ENCODE peak calls at places on chromosomes 6 and 20, in eight cellular contexts. X is fibroblast of pulmonary artery; L is HL-60; J is left ventricle myocardium inferior; K is CD8-positive, alpha-beta T cell; A is psoas muscle; I is cardiac muscle cell; W is H1. Q is an unnamed sample.

GRCh38 chr6:138155443-138155842 is 6.3 kb upstream of the ARFGEF3 start:
- DNase-seq in X (no peak), L (no peak), J (no peak), K (no peak), A (no peak), I (no peak), W (no peak), Q (no peak)

GRCh38 chr20:9363673-9364072 is 150.7 kb upstream of the LAMP5 start:
- DNase-seq in X (no peak), L (no peak), J (no peak), K (no peak), A (no peak), I (no peak), W (no peak), Q (no peak)

GRCh38 chr20:25083141-25083772 is 1.3 kb upstream of the VSX1 start:
- DNase-seq in X (no peak), L (no peak), J (no peak), K (peak), A (peak), I (no peak), W (no peak), Q (no peak)

GRCh38 chr6:42210551-42210950 is 7.1 kb downstream of the MRPS10 start:
- DNase-seq in X (no peak), L (no peak), J (no peak), K (no peak), A (no peak), I (no peak), W (no peak), Q (no peak)

GRCh38 chr6:70277480-70277879 is 25.4 kb downstream of the COL9A1 start:
- DNase-seq in X (peak), L (no peak), J (no peak), K (no peak), A (no peak), I (no peak), W (no peak), Q (no peak)

GRCh38 chr6:28137458-28138020 is 4.1 kb upstream of the ZKSCAN8 start:
- DNase-seq in X (peak), L (peak), J (no peak), K (no peak), A (no peak), I (no peak), W (no peak), Q (no peak)

GRCh38 chr20:42020316-42020715 is 402.1 kb upstream of the CHD6 start:
- DNase-seq in X (no peak), L (no peak), J (no peak), K (no peak), A (no peak), I (no peak), W (no peak), Q (no peak)

GRCh38 chr6:143775326-143775725 is 67.8 kb upstream of the LTV1 start:
- DNase-seq in X (peak), L (no peak), J (no peak), K (no peak), A (no peak), I (no peak), W (no peak), Q (peak)

GRCh38 chr6:62541502-62541901 is 255.5 kb upstream of the KHDRBS2 start:
- DNase-seq in X (no peak), L (no peak), J (no peak), K (no peak), A (no peak), I (no peak), W (no peak), Q (no peak)

GRCh38 chr20:22929661-22930060 is 105.5 kb upstream of the SSTR4 start:
- DNase-seq in X (no peak), L (no peak), J (no peak), K (no peak), A (no peak), I (no peak), W (no peak), Q (peak)

GRCh38 chr20:33016581-33017109 is 9.1 kb downstream of the BPIFB2 start:
- DNase-seq in X (no peak), L (no peak), J (no peak), K (no peak), A (no peak), I (no peak), W (no peak), Q (no peak)

GRCh38 chr6:138162104-138162946 is 586 bp downstream of the ARFGEF3 start:
- DNase-seq in X (no peak), L (peak), J (no peak), K (no peak), A (no peak), I (peak), W (no peak), Q (no peak)

GRCh38 chr6:1611322-1611571 is 1.5 kb downstream of the FOXC1 start:
- DNase-seq in X (peak), L (no peak), J (no peak), K (no peak), A (no peak), I (peak), W (no peak), Q (no peak)

GRCh38 chr20:35561671-35562070 is 19.8 kb downstream of the ERGIC3 start:
- DNase-seq in X (no peak), L (no peak), J (no peak), K (no peak), A (peak), I (no peak), W (no peak), Q (no peak)

GRCh38 chr6:148342146-148343027 is at the start of gene SASH1:
- DNase-seq in X (peak), L (peak), J (peak), K (no peak), A (peak), I (peak), W (peak), Q (peak)

GRCh38 chr6:167572841-167573271 is 248.0 kb downstream of the TTLL2 start:
- DNase-seq in X (peak), L (no peak), J (no peak), K (peak), A (peak), I (no peak), W (no peak), Q (no peak)

GRCh38 chr6:50264995-50265571 is 215.4 kb upstream of the DEFB112 start:
- DNase-seq in X (no peak), L (no peak), J (no peak), K (no peak), A (no peak), I (peak), W (no peak), Q (no peak)

GRCh38 chr6:128370072-128370471 is 150.3 kb downstream of the PTPRK start:
- DNase-seq in X (peak), L (no peak), J (no peak), K (no peak), A (no peak), I (no peak), W (no peak), Q (peak)

GRCh38 chr6:108874470-108875160 is 26.4 kb downstream of the ARMC2 start:
- DNase-seq in X (peak), L (peak), J (no peak), K (peak), A (no peak), I (no peak), W (no peak), Q (peak)

GRCh38 chr6:40210628-40211056 is 276.4 kb upstream of the MOCS1 start:
- DNase-seq in X (no peak), L (no peak), J (no peak), K (no peak), A (no peak), I (no peak), W (no peak), Q (no peak)

GRCh38 chr6:41073968-41074691 is 1.4 kb downstream of the NFYA start:
- DNase-seq in X (peak), L (no peak), J (no peak), K (no peak), A (no peak), I (peak), W (no peak), Q (peak)

GRCh38 chr6:52546678-52547077 is 30.2 kb downstream of the TRAM2 start:
- DNase-seq in X (no peak), L (no peak), J (no peak), K (no peak), A (no peak), I (no peak), W (no peak), Q (no peak)

GRCh38 chr20:19022791-19023448 is 189.5 kb upstream of the SLC24A3 start:
- DNase-seq in X (no peak), L (no peak), J (no peak), K (no peak), A (no peak), I (no peak), W (no peak), Q (no peak)

GRCh38 chr6:47595785-47596184 is 102.6 kb upstream of the ADGRF4 start:
- DNase-seq in X (no peak), L (no peak), J (no peak), K (no peak), A (no peak), I (no peak), W (no peak), Q (no peak)

GRCh38 chr6:53043626-53044025 is 21.6 kb upstream of the FBXO9 start:
- DNase-seq in X (peak), L (no peak), J (no peak), K (no peak), A (no peak), I (no peak), W (no peak), Q (no peak)

GRCh38 chr6:139313784-139314545 is 22.2 kb upstream of the TXLNB start:
- DNase-seq in X (no peak), L (no peak), J (no peak), K (no peak), A (no peak), I (no peak), W (peak), Q (no peak)

GRCh38 chr6:74114428-74114827 is 418.4 kb downstream of the CD109 start:
- DNase-seq in X (no peak), L (no peak), J (no peak), K (no peak), A (no peak), I (no peak), W (no peak), Q (no peak)

GRCh38 chr20:61975411-61975810 is 90.3 kb downstream of the TAF4 start:
- DNase-seq in X (no peak), L (no peak), J (no peak), K (no peak), A (no peak), I (no peak), W (no peak), Q (no peak)

GRCh38 chr6:137723273-137724017 is 143.6 kb upstream of the TNFAIP3 start:
- DNase-seq in X (no peak), L (no peak), J (no peak), K (no peak), A (no peak), I (no peak), W (no peak), Q (no peak)

GRCh38 chr20:31602779-31603441 is 2.2 kb upstream of the ID1 start:
- DNase-seq in X (peak), L (peak), J (no peak), K (peak), A (no peak), I (no peak), W (no peak), Q (peak)

GRCh38 chr6:162907876-162908481 is 180.2 kb downstream of the PACRG start:
- DNase-seq in X (peak), L (no peak), J (no peak), K (no peak), A (no peak), I (no peak), W (no peak), Q (peak)

GRCh38 chr20:53823121-53823764 is 229.6 kb upstream of the ZNF217 start:
- DNase-seq in X (no peak), L (no peak), J (no peak), K (peak), A (no peak), I (no peak), W (no peak), Q (no peak)

GRCh38 chr20:54078296-54078695 is 7.9 kb upstream of the BCAS1 start:
- DNase-seq in X (no peak), L (peak), J (no peak), K (peak), A (no peak), I (no peak), W (no peak), Q (no peak)

GRCh38 chr6:82840571-82840970 is 225.1 kb downstream of the UBE3D start:
- DNase-seq in X (no peak), L (no peak), J (no peak), K (no peak), A (no peak), I (no peak), W (no peak), Q (no peak)

GRCh38 chr6:118719351-118720124 is 68.1 kb upstream of the CEP85L start:
- DNase-seq in X (no peak), L (no peak), J (no peak), K (peak), A (peak), I (no peak), W (no peak), Q (no peak)

GRCh38 chr6:14035448-14035847 is 82.1 kb upstream of the CD83 start:
- DNase-seq in X (peak), L (no peak), J (no peak), K (no peak), A (no peak), I (peak), W (peak), Q (peak)

GRCh38 chr6:10792101-10792500 is 44.5 kb downstream of the TMEM14B start:
- DNase-seq in X (no peak), L (no peak), J (no peak), K (no peak), A (no peak), I (no peak), W (no peak), Q (no peak)

GRCh38 chr6:56795852-56796532 is 153.3 kb upstream of the DST start:
- DNase-seq in X (no peak), L (no peak), J (no peak), K (no peak), A (no peak), I (no peak), W (no peak), Q (peak)
- H3K4me3 ChIP-seq in X (no peak), L (no peak), J (no peak), K (no peak), A (no peak), I (no peak), W (no peak), Q (no peak)

DNA sequence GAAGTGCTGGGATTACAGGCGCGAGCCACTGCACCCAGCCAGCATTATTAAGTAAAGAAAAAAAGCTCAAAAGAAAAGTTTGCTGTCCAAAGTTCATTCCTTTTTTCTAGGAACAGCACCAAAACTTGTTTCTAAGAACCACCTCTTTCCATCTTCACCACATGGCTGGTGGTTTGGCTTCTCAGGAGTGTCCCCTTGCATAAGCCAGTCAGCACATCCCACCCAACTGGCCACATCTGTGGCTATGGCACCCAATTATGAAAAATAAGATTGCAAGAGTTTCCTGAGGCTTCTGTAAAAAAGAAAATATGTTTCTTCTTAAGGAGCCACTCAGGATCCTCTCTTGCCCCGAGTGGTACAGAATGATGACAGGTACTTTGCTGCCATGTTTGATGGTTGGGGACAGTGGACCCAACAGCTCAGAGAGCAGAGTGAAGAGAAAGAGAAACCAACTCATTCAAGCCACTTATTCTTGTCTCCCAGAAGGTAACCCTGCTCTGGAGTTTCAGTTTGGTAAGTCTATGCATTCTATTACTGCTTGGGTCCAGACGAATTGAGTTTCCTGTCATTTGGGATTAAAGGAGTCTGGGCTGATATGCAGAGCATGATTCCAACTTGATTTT is 65.3 kb downstream of the PSMB1 start:
- DNase-seq in X (no peak), L (no peak), J (no peak), K (no peak), A (no peak), I (no peak), W (no peak), Q (no peak)
- TF ChIP-seq CTCF in X (no peak), L (no peak), J (no peak), K (no peak), A (no peak), I (no peak), W (no peak), Q (no peak)

GRCh38 chr6:79632580-79632979 is 1.5 kb downstream of the SH3BGRL2 start:
- DNase-seq in X (no peak), L (no peak), J (no peak), K (no peak), A (no peak), I (no peak), W (no peak), Q (no peak)

GRCh38 chr6:79631800-79632172 is 657 bp downstream of the SH3BGRL2 start:
- DNase-seq in X (no peak), L (no peak), J (no peak), K (no peak), A (no peak), I (peak), W (no peak), Q (no peak)

GRCh38 chr6:79628466-79629288 is 2.5 kb upstream of the SH3BGRL2 start:
- DNase-seq in X (no peak), L (no peak), J (no peak), K (no peak), A (no peak), I (no peak), W (no peak), Q (no peak)

GRCh38 chr6:79630400-79630882 is 688 bp upstream of the SH3BGRL2 start:
- DNase-seq in X (no peak), L (no peak), J (no peak), K (no peak), A (no peak), I (no peak), W (no peak), Q (no peak)

DNA sequence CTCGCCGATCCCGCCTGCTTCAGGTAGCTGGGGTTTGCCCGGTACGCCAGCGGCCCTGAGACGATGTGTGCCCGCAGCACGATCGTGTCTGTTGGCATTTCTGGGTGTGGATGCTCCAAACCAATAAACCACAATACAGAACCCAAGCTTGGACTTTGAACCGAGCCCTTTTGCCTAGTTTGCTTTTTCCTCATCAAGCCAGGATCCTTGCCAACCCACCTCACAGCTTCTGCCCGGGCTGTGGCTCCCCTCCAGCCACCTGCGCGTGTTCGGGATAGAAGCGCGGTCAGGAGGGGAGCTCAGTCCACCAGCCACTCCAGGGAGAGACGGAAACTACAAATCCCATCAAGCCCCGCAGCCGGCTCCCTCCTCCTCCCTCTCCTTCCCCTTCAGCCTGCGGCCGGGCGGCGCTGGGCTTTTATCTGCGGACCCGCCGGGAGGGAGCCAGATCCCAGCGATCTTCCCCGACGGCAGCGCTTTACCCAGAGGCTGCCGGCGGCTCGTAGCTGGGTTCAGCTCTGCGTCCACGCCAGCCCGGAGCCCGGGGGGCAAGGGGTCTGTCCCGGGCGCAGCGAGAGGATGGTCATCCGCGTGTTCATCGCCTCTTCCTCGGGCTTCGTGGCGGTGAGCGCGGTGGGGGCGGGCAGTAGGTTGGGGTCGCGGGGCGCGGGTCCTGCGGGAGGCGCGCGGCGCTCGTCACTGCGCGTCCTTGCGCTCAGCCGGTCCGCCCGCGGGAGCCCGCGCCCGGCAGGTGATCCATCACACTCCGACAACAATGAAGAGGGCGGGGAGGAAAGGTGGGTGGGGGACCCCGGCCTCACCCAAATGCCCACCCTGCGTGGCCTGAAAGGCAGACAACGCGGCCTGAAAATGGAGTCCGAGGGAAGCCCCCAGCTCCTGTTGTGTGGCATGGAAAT is at the start of gene SH3BGRL2:
- DNase-seq in X (peak), L (peak), J (peak), K (peak), A (peak), I (peak), W (peak), Q (peak)
- H3K4me3 ChIP-seq in X (peak), L (peak), J (peak), K (peak), A (peak), I (peak), W (peak), Q (peak)

GRCh38 chr20:17897566-17898307 is 70.9 kb downstream of the SNX5 start:
- DNase-seq in X (no peak), L (no peak), J (no peak), K (no peak), A (no peak), I (no peak), W (no peak), Q (no peak)

GRCh38 chr20:17898548-17898994 is 70.0 kb downstream of the SNX5 start:
- DNase-seq in X (peak), L (peak), J (peak), K (peak), A (peak), I (peak), W (no peak), Q (peak)

GRCh38 chr20:17895641-17896246 is 72.8 kb downstream of the SNX5 start:
- DNase-seq in X (peak), L (peak), J (peak), K (no peak), A (peak), I (no peak), W (no peak), Q (peak)

GRCh38 chr20:17896247-17896723 is 72.3 kb downstream of the SNX5 start:
- DNase-seq in X (no peak), L (no peak), J (no peak), K (no peak), A (no peak), I (no peak), W (no peak), Q (no peak)

DNA sequence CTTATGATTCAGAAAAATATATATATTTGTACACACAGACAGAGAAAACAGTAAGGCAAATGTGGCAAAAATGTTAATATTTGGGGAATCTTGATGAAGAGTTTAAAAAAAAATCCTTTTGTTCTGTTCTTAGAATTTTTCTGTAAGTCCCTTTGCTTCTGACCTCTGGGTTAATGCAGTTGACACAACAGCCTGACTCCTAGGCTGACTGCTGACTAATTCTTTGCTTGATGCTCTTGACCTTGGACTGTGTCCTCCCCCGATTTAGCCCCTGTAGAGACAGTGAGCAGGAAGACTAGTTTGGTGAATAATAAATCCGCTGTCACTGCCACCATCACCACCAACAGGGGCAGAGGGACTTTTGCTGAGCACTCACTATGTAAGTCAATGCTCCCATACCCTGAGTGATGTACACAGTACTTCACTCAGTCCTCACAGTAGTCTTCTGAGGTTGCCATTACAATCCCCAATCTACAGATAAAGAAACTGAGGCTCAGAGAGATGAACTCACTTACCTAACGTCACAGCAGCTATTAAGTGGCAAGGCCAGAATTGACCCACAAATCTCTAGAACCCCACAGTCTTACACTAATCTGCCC is 71.7 kb downstream of the SNX5 start:
- DNase-seq in X (no peak), L (no peak), J (no peak), K (no peak), A (no peak), I (no peak), W (no peak), Q (no peak)
- TF ChIP-seq CTCF in X (no peak), L (no peak), J (no peak), K (no peak), A (no peak), I (no peak), W (no peak), Q (no peak)

Q was measured in fibroblast of villous mesenchyme.